ENCODE peak calls at places on chromosomes 2 and 18, in ten cellular contexts. D, G, I, A, U, O, B, S, M and W are unnamed samples.

GRCh38 chr2:240129731-240130392 is 6.2 kb downstream of the COPS9 start:
- DNase-seq in D (no peak), G (no peak), I (no peak), A (no peak), U (no peak), O (no peak), B (no peak), S (no peak), M (no peak), W (no peak)

GRCh38 chr2:24287171-24287570 is 73.2 kb downstream of the ITSN2 start:
- DNase-seq in D (no peak), G (no peak), I (no peak), A (no peak), U (no peak), O (no peak), B (no peak), S (no peak), M (no peak), W (no peak)

GRCh38 chr18:35458677-35459441 is 38.9 kb downstream of the INO80C start:
- DNase-seq in D (peak; percentile 67), G (no peak), I (no peak), A (no peak), U (no peak), O (no peak), B (peak; percentile 84), S (peak; percentile 68), M (no peak), W (no peak)

GRCh38 chr2:15609341-15610042 is 17.8 kb downstream of the DDX1 start:
- DNase-seq in D (no peak), G (no peak), I (no peak), A (no peak), U (no peak), O (no peak), B (no peak), S (no peak), M (no peak), W (no peak)

GRCh38 chr2:92074549-92074898 is 2796.7 kb upstream of the TEKT4 start:
- DNase-seq in D (no peak), G (no peak), I (no peak), A (no peak), U (no peak), O (no peak), B (no peak), S (no peak), M (no peak), W (no peak)

GRCh38 chr2:224098473-224098872 is 59.4 kb upstream of the SERPINE2 start:
- DNase-seq in D (peak; percentile 80), G (no peak), I (no peak), A (no peak), U (no peak), O (no peak), B (no peak), S (no peak), M (no peak), W (no peak)

GRCh38 chr2:209473930-209474419 is 50.1 kb downstream of the MAP2 start:
- DNase-seq in D (peak; percentile 96), G (no peak), I (no peak), A (no peak), U (no peak), O (no peak), B (peak; percentile 33), S (no peak), M (no peak), W (no peak)

GRCh38 chr2:54557601-54558187 is 101.6 kb downstream of the SPTBN1 start:
- DNase-seq in D (peak; percentile 44), G (peak; percentile 68), I (no peak), A (peak; percentile 42), U (peak; percentile 71), O (peak; percentile 49), B (peak; percentile 78), S (peak; percentile 70), M (peak; percentile 65), W (no peak)

GRCh38 chr2:44087714-44088092 is 81.0 kb upstream of the PPM1B start:
- DNase-seq in D (no peak), G (no peak), I (no peak), A (no peak), U (no peak), O (no peak), B (peak; percentile 64), S (no peak), M (no peak), W (no peak)